ENCODE peak calls at places on chromosome 2, in five cellular contexts. N is SW480, J is left ventricle myocardium inferior, P is fibroblast of the conjunctiva, O is HTR-8/SVneo. W is an unnamed sample.

GRCh38 chr2:27018142-27018541 is 14.6 kb upstream of the TMEM214 start:
- DNase-seq in N (no peak), J (no peak), P (no peak), O (no peak), W (no peak)

GRCh38 chr2:176079285-176079830 is 4.4 kb downstream of the EVX2 start:
- DNase-seq in N (peak), J (no peak), P (no peak), O (no peak), W (no peak)

GRCh38 chr2:14189929-14190328 is 442.6 kb upstream of the LRATD1 start:
- DNase-seq in N (peak), J (no peak), P (no peak), O (no peak), W (no peak)

GRCh38 chr2:43399515-43400245 is 173.3 kb upstream of the ZFP36L2 start:
- DNase-seq in N (no peak), J (no peak), P (peak), O (no peak), W (no peak)

GRCh38 chr2:73359915-73360697 is 25.5 kb upstream of the ALMS1 start:
- DNase-seq in N (peak), J (no peak), P (no peak), O (no peak), W (no peak)

GRCh38 chr2:85277416-85278158 is 50.2 kb downstream of the TGOLN2 start:
- DNase-seq in N (no peak), J (peak), P (peak), O (no peak), W (no peak)

GRCh38 chr2:9629222-9630000 is 1.4 kb downstream of the YWHAQ start:
- DNase-seq in N (peak), J (no peak), P (no peak), O (no peak), W (peak)

GRCh38 chr2:216911886-216912285 is 52.0 kb upstream of the TNP1 start:
- DNase-seq in N (no peak), J (no peak), P (peak), O (no peak), W (no peak)

GRCh38 chr2:20144196-20144595 is 80.7 kb downstream of the SDC1 start:
- DNase-seq in N (no peak), J (no peak), P (no peak), O (no peak), W (no peak)

GRCh38 chr2:37302701-37303252 is 21.9 kb downstream of the PRKD3 start:
- DNase-seq in N (no peak), J (no peak), P (no peak), O (no peak), W (no peak)

GRCh38 chr2:196066794-196067382 is 1.7 kb downstream of the DNAH7 start:
- DNase-seq in N (peak), J (no peak), P (no peak), O (peak), W (no peak)

GRCh38 chr2:206962966-206963365 is 23.6 kb downstream of the CPO start:
- DNase-seq in N (no peak), J (no peak), P (no peak), O (no peak), W (peak)

GRCh38 chr2:47205576-47206141 is 50.6 kb upstream of the STPG4 start:
- DNase-seq in N (no peak), J (peak), P (no peak), O (no peak), W (peak)

GRCh38 chr2:164538250-164538866 is 82.9 kb downstream of the GRB14 start:
- DNase-seq in N (peak), J (no peak), P (peak), O (peak), W (peak)

GRCh38 chr2:237697586-237698337 is 70.4 kb downstream of the LRRFIP1 start:
- DNase-seq in N (no peak), J (no peak), P (no peak), O (no peak), W (peak)

GRCh38 chr2:173090291-173090877 is 14.7 kb downstream of the MAP3K20 start:
- DNase-seq in N (no peak), J (peak), P (peak), O (peak), W (no peak)

GRCh38 chr2:240396623-240397541 is 38.6 kb upstream of the GPC1 start:
- DNase-seq in N (no peak), J (no peak), P (no peak), O (no peak), W (no peak)

GRCh38 chr2:35508601-35509000 is 847.0 kb upstream of the CRIM1 start:
- DNase-seq in N (no peak), J (no peak), P (no peak), O (no peak), W (no peak)

GRCh38 chr2:7672027-7672684 is 754.9 kb downstream of the RNF144A start:
- DNase-seq in N (peak), J (peak), P (peak), O (no peak), W (peak)